ENCODE peak calls at places on chromosomes 11 and 22, in nine cellular contexts. G is tibial artery; Q is CD4-positive, alpha-beta memory T cell; Y is IMR-90; X is aorta; S is effector memory CD4-positive, alpha-beta T cell; D is GM23338; F is left ventricle myocardium inferior; P is mammary epithelial cell. L is an unnamed sample. For H3K36me3, the result is how much of the 10 kb centered on the place peaks cover.

GRCh38 chr11:113874920-113875413 is 405 bp downstream of the USP28 start:
- DNase-seq in G (no peak), Q (peak), Y (peak), X (no peak), S (no peak), D (peak), F (no peak), P (peak), L (no peak)

GRCh38 chr11:64918056-64918455 is 1.0 kb upstream of the ATG2A start:
- DNase-seq in G (no peak), Q (no peak), Y (peak), X (no peak), S (no peak), D (peak), F (no peak), P (no peak), L (no peak)

GRCh38 chr11:134015541-134015940 is 53.3 kb upstream of the JAM3 start:
- DNase-seq in G (no peak), Q (no peak), Y (no peak), X (no peak), S (no peak), D (no peak), F (no peak), P (no peak), L (no peak)

GRCh38 chr22:28297504-28297903 is 378.4 kb upstream of the PITPNB start:
- DNase-seq in G (no peak), Q (no peak), Y (peak), X (no peak), S (no peak), D (no peak), F (no peak), P (no peak), L (no peak)

GRCh38 chr11:2250485-2250884 is 19.9 kb downstream of the ASCL2 start:
- DNase-seq in G (no peak), Q (no peak), Y (no peak), X (no peak), S (no peak), D (no peak), F (no peak), P (no peak), L (peak)

GRCh38 chr22:40991298-40991697 is 40.1 kb downstream of the RBX1 start:
- DNase-seq in G (no peak), Q (no peak), Y (no peak), X (no peak), S (no peak), D (no peak), F (no peak), P (no peak), L (no peak)

GRCh38 chr11:68677432-68677831 is 6.9 kb upstream of the GAL start:
- DNase-seq in G (no peak), Q (no peak), Y (peak), X (peak), S (no peak), D (peak), F (peak), P (peak), L (peak)

GRCh38 chr22:31440681-31441080 is 41.3 kb downstream of the DRG1 start:
- DNase-seq in G (no peak), Q (no peak), Y (no peak), X (no peak), S (no peak), D (no peak), F (no peak), P (no peak), L (no peak)

GRCh38 chr11:64663656-64664055 is 59.3 kb downstream of the NRXN2 start:
- DNase-seq in G (no peak), Q (no peak), Y (no peak), X (no peak), S (no peak), D (no peak), F (no peak), P (no peak), L (no peak)

GRCh38 chr11:80593981-80594380 is 1153.2 kb upstream of the TENM4 start:
- DNase-seq in G (no peak), Q (no peak), Y (peak), X (no peak), S (no peak), D (no peak), F (no peak), P (peak), L (no peak)

GRCh38 chr22:36432592-36433317 is 45.0 kb upstream of the MYH9 start:
- DNase-seq in G (no peak), Q (no peak), Y (no peak), X (no peak), S (no peak), D (peak), F (no peak), P (no peak), L (peak)

GRCh38 chr22:36435516-36436415 is 45.7 kb downstream of the TXN2 start:
- DNase-seq in G (no peak), Q (peak), Y (no peak), X (no peak), S (peak), D (peak), F (no peak), P (peak), L (peak)

GRCh38 chr22:36430863-36431262 is 43.1 kb upstream of the MYH9 start:
- DNase-seq in G (no peak), Q (no peak), Y (peak), X (no peak), S (no peak), D (no peak), F (no peak), P (no peak), L (no peak)

GRCh38 chr22:36431977-36432376 is 44.2 kb upstream of the MYH9 start:
- DNase-seq in G (no peak), Q (no peak), Y (no peak), X (no peak), S (no peak), D (no peak), F (no peak), P (no peak), L (no peak)

DNA sequence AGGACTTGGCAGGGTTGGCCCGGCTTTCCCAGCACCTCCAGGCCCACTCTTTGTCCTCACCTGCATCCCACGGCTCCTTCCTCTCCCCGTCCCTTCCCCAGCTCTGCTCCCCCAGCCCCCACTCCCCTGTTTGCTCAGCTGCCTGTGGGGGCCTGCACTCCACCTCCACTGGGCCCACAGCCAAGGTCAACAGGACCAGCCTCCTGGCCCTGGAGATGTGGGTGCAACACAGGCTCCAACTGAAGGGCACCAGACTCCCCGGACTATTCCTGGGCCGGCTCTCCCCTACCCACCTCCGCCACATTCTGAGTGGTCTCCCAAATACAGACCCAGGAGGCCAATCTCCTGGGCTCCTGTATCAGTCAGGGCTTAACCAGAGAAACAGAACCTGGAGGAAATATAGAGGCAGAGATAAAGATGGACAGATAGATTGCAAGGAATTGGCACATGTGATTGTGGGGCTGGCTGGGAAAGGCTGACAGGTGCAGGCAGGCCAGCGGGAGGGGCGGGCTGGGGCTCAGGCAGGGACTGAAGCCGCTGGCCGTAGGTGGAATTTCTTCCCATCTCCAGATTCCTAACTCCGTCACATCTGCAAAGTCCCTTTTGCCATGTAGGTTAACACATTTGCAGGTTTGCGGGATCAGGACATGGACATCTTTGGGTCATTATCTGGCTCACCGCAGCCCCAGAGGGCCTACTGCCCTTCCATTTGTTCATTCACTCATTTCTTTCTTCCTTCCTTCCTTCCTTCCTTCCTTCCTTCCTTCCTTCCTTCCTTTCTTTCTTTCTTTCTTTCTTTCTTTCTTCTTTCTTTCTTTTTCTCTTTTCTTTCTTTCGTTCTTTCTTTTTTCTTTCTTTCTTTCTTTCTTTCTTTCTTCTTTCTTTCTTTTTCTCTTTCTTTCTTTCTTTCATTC is 45.8 kb upstream of the MYH9 start:
- DNase-seq in G (no peak), Q (no peak), Y (no peak), X (no peak), S (no peak), D (peak), F (no peak), P (no peak), L (peak)
- H3K36me3 ChIP-seq in G (under half), Q (under half), Y (under half), X (under half), S (under half), D (under half), F (under half), P (under half), L (under half)

DNA sequence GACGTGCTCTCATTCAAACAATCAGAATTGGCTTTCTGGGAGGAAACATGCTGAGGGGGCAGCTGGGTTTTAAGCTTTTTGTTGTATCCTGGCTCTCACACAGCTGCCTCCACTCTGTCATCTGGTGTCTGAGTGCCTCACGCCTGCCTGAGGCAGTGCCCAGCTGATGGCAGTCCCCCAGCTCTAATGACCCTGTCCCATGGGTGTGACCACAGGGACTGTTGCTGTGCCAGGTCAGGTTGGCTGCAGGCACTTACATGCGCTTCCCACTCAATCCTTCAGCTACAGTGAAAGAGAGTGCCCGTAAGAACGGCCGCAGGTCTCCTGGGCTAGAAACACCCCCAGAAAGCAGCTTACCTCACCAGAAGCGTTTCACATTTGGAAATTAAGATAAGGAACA is 53.6 kb downstream of the ARFGAP3 start:
- DNase-seq in G (peak), Q (no peak), Y (no peak), X (no peak), S (no peak), D (no peak), F (peak), P (no peak), L (no peak)
- H3K36me3 ChIP-seq in G (half or more), Q (under half), Y (half or more), X (under half), S (half or more), D (under half), F (half or more), P (under half), L (under half)

GRCh38 chr22:43992331-43992821 is 31.7 kb upstream of the PARVB start:
- DNase-seq in G (no peak), Q (no peak), Y (peak), X (no peak), S (no peak), D (no peak), F (no peak), P (no peak), L (no peak)

GRCh38 chr22:43994006-43994405 is 30.1 kb upstream of the PARVB start:
- DNase-seq in G (no peak), Q (no peak), Y (no peak), X (no peak), S (no peak), D (no peak), F (no peak), P (no peak), L (no peak)

GRCh38 chr22:43991316-43992020 is 32.6 kb upstream of the PARVB start:
- DNase-seq in G (no peak), Q (no peak), Y (no peak), X (no peak), S (no peak), D (no peak), F (no peak), P (no peak), L (no peak)

GRCh38 chr22:43994416-43994815 is 29.7 kb upstream of the PARVB start:
- DNase-seq in G (no peak), Q (no peak), Y (no peak), X (no peak), S (no peak), D (no peak), F (no peak), P (no peak), L (no peak)

GRCh38 chr22:43993072-43993760 is 30.9 kb upstream of the PARVB start:
- DNase-seq in G (no peak), Q (peak), Y (peak), X (peak), S (peak), D (peak), F (peak), P (peak), L (peak)
- H3K36me3 ChIP-seq in G (half or more), Q (under half), Y (half or more), X (under half), S (under half), D (under half), F (half or more), P (under half), L (half or more)

GRCh38 chr11:72707032-72707431 is 32.8 kb upstream of the PDE2A start:
- DNase-seq in G (no peak), Q (no peak), Y (no peak), X (no peak), S (no peak), D (no peak), F (no peak), P (no peak), L (no peak)
- H3K36me3 ChIP-seq in G (under half), Q (half or more), Y (half or more), X (under half), S (half or more), D (under half), F (half or more), P (under half), L (under half)

GRCh38 chr11:130873766-130874165 is 42.5 kb downstream of the SNX19 start:
- DNase-seq in G (no peak), Q (no peak), Y (peak), X (no peak), S (no peak), D (no peak), F (no peak), P (peak), L (no peak)
- H3K36me3 ChIP-seq in G (under half), Q (under half), Y (under half), X (under half), S (under half), D (under half), F (under half), P (under half), L (under half)

DNA sequence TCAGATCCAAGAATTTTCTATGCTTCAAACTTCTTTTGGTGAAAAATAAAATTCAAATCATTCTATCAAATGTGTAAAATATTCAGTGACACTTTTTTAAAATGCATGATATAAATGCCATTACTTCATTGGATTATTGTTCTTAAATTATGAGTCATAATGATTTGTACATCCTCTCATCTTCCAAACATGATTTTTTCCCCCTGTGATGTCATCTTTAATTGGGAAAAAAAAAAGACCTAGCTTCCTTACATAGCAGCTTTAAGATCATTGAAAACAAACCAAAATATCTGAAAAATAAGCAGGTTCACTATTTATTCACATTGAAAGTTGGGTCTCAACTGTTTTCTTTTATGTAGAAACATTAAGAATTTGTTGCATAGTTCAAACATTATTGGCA is 1549.4 kb downstream of the LRRC4C start:
- DNase-seq in G (no peak), Q (no peak), Y (no peak), X (no peak), S (no peak), D (no peak), F (no peak), P (no peak), L (no peak)
- H3K36me3 ChIP-seq in G (under half), Q (under half), Y (under half), X (under half), S (under half), D (under half), F (under half), P (under half), L (under half)

GRCh38 chr11:130123414-130124040 is 36.1 kb upstream of the ST14 start:
- DNase-seq in G (no peak), Q (no peak), Y (no peak), X (no peak), S (no peak), D (no peak), F (no peak), P (no peak), L (peak)

GRCh38 chr11:130120045-130120444 is 39.5 kb upstream of the ST14 start:
- DNase-seq in G (no peak), Q (no peak), Y (no peak), X (no peak), S (no peak), D (no peak), F (no peak), P (no peak), L (no peak)

GRCh38 chr11:130124096-130124495 is 35.5 kb upstream of the ST14 start:
- DNase-seq in G (peak), Q (no peak), Y (peak), X (peak), S (no peak), D (no peak), F (peak), P (peak), L (no peak)

GRCh38 chr11:130122141-130122575 is 37.4 kb upstream of the ST14 start:
- DNase-seq in G (no peak), Q (no peak), Y (no peak), X (no peak), S (no peak), D (no peak), F (no peak), P (peak), L (peak)

GRCh38 chr11:130121430-130121978 is 38.1 kb upstream of the ST14 start:
- DNase-seq in G (no peak), Q (no peak), Y (peak), X (no peak), S (no peak), D (no peak), F (no peak), P (peak), L (no peak)
- H3K36me3 ChIP-seq in G (under half), Q (under half), Y (under half), X (under half), S (under half), D (under half), F (under half), P (under half), L (half or more)

GRCh38 chr22:46487318-46487717 is 50.1 kb downstream of the CELSR1 start:
- DNase-seq in G (no peak), Q (no peak), Y (no peak), X (no peak), S (no peak), D (no peak), F (no peak), P (no peak), L (no peak)

GRCh38 chr22:46490538-46490937 is 46.9 kb downstream of the CELSR1 start:
- DNase-seq in G (no peak), Q (no peak), Y (no peak), X (no peak), S (no peak), D (no peak), F (no peak), P (no peak), L (no peak)

DNA sequence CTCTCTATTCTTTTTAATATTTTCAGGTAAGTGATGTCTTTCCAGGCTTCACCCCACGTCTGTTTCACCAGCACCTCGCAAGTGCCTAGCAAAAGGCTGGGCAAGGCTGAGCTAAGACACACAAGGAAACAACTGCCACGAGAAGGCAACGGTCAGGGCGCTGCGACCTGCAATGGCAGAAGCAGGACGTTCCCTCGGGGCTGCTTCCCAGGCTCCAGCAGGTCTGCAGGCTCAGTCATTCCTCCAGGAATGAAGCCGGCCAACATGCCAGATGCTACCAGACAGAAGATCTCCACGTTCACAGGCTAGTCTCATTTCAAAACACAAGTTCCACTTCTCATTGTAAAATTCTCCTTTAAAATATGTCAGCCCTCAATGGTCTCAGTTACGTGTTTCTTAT is 45.5 kb downstream of the CELSR1 start:
- DNase-seq in G (no peak), Q (no peak), Y (peak), X (no peak), S (no peak), D (no peak), F (no peak), P (no peak), L (no peak)
- H3K36me3 ChIP-seq in G (under half), Q (under half), Y (under half), X (under half), S (under half), D (under half), F (under half), P (under half), L (under half)

L was measured in endodermal cell.